ENCODE peak calls at places on chromosome 7, in seven cellular contexts. One of them, this sample, is unnamed.

GRCh38 chr7:89606479-89606878 is 547.8 kb upstream of the STEAP1 start:
- DNase-seq in RWPE1: no peak
- DNase-seq in activated CD4-positive, CD25-positive, alpha-beta regulatory T cell treated with anti-CD3 and anti-CD28 coated beads, Interleukin-2, amount 50 U/mL, for 16 hours: no peak
- DNase-seq in Calu3: no peak
- DNase-seq in T-helper 2 cell: no peak
- DNase-seq in NCI-H2029: no peak
- DNase-seq in NCI-H1092: no peak
- DNase-seq in this sample: no peak

GRCh38 chr7:101169110-101169837 is 3.9 kb upstream of the VGF start:
- DNase-seq in RWPE1: no peak
- DNase-seq in T-helper 2 cell: no peak
- DNase-seq in activated CD4-positive, CD25-positive, alpha-beta regulatory T cell treated with anti-CD3 and anti-CD28 coated beads, Interleukin-2, amount 50 U/mL, for 16 hours: no peak
- DNase-seq in NCI-H2029: no peak
- DNase-seq in Calu3: no peak
- DNase-seq in NCI-H1092: no peak
- DNase-seq in this sample: no peak

GRCh38 chr7:136179829-136180721 is 202.9 kb upstream of the MTPN start:
- DNase-seq in T-helper 2 cell: no peak
- DNase-seq in NCI-H1092: no peak
- DNase-seq in Calu3: no peak
- DNase-seq in RWPE1: no peak
- DNase-seq in NCI-H2029: no peak
- DNase-seq in activated CD4-positive, CD25-positive, alpha-beta regulatory T cell treated with anti-CD3 and anti-CD28 coated beads, Interleukin-2, amount 50 U/mL, for 16 hours: no peak
- DNase-seq in this sample: peak; percentile 86

GRCh38 chr7:28623863-28624262 is 211.5 kb downstream of the CREB5 start:
- DNase-seq in NCI-H1092: no peak
- DNase-seq in RWPE1: peak; percentile 38
- DNase-seq in Calu3: no peak
- DNase-seq in NCI-H2029: no peak
- DNase-seq in activated CD4-positive, CD25-positive, alpha-beta regulatory T cell treated with anti-CD3 and anti-CD28 coated beads, Interleukin-2, amount 50 U/mL, for 16 hours: no peak
- DNase-seq in T-helper 2 cell: no peak
- DNase-seq in this sample: no peak

GRCh38 chr7:5470721-5471311 is 47.2 kb upstream of the TNRC18 start:
- DNase-seq in NCI-H1092: peak; percentile 73
- DNase-seq in NCI-H2029: no peak
- DNase-seq in Calu3: no peak
- DNase-seq in T-helper 2 cell: no peak
- DNase-seq in RWPE1: no peak
- DNase-seq in activated CD4-positive, CD25-positive, alpha-beta regulatory T cell treated with anti-CD3 and anti-CD28 coated beads, Interleukin-2, amount 50 U/mL, for 16 hours: no peak
- DNase-seq in this sample: no peak

GRCh38 chr7:137538361-137538762 is 194.8 kb upstream of the PTN start:
- DNase-seq in NCI-H1092: no peak
- DNase-seq in NCI-H2029: no peak
- DNase-seq in Calu3: no peak
- DNase-seq in T-helper 2 cell: no peak
- DNase-seq in activated CD4-positive, CD25-positive, alpha-beta regulatory T cell treated with anti-CD3 and anti-CD28 coated beads, Interleukin-2, amount 50 U/mL, for 16 hours: no peak
- DNase-seq in RWPE1: no peak
- DNase-seq in this sample: no peak

GRCh38 chr7:117411539-117411938 is 15.8 kb downstream of the ASZ1 start:
- DNase-seq in T-helper 2 cell: no peak
- DNase-seq in activated CD4-positive, CD25-positive, alpha-beta regulatory T cell treated with anti-CD3 and anti-CD28 coated beads, Interleukin-2, amount 50 U/mL, for 16 hours: no peak
- DNase-seq in Calu3: no peak
- DNase-seq in NCI-H1092: no peak
- DNase-seq in RWPE1: no peak
- DNase-seq in NCI-H2029: no peak
- DNase-seq in this sample: no peak

GRCh38 chr7:81685263-81685868 is 84.5 kb downstream of the HGF start:
- DNase-seq in Calu3: no peak
- DNase-seq in NCI-H1092: no peak
- DNase-seq in NCI-H2029: no peak
- DNase-seq in activated CD4-positive, CD25-positive, alpha-beta regulatory T cell treated with anti-CD3 and anti-CD28 coated beads, Interleukin-2, amount 50 U/mL, for 16 hours: no peak
- DNase-seq in T-helper 2 cell: no peak
- DNase-seq in RWPE1: no peak
- DNase-seq in this sample: no peak

GRCh38 chr7:157789094-157789493 is 452.3 kb downstream of the DNAJB6 start:
- DNase-seq in NCI-H2029: no peak
- DNase-seq in RWPE1: no peak
- DNase-seq in activated CD4-positive, CD25-positive, alpha-beta regulatory T cell treated with anti-CD3 and anti-CD28 coated beads, Interleukin-2, amount 50 U/mL, for 16 hours: no peak
- DNase-seq in NCI-H1092: no peak
- DNase-seq in Calu3: no peak
- DNase-seq in T-helper 2 cell: no peak
- DNase-seq in this sample: no peak

GRCh38 chr7:11831727-11832495 is at the start of gene THSD7A:
- DNase-seq in NCI-H2029: no peak
- DNase-seq in NCI-H1092: peak; percentile 77
- DNase-seq in RWPE1: peak; percentile 3
- DNase-seq in activated CD4-positive, CD25-positive, alpha-beta regulatory T cell treated with anti-CD3 and anti-CD28 coated beads, Interleukin-2, amount 50 U/mL, for 16 hours: no peak
- DNase-seq in Calu3: peak; percentile 81
- DNase-seq in T-helper 2 cell: no peak
- DNase-seq in this sample: no peak

GRCh38 chr7:36961097-36961496 is 236.8 kb upstream of the AOAH start:
- DNase-seq in NCI-H2029: no peak
- DNase-seq in Calu3: no peak
- DNase-seq in T-helper 2 cell: no peak
- DNase-seq in activated CD4-positive, CD25-positive, alpha-beta regulatory T cell treated with anti-CD3 and anti-CD28 coated beads, Interleukin-2, amount 50 U/mL, for 16 hours: no peak
- DNase-seq in NCI-H1092: no peak
- DNase-seq in RWPE1: no peak
- DNase-seq in this sample: no peak

GRCh38 chr7:39744620-39745019 is 121.2 kb downstream of the RALA start:
- DNase-seq in NCI-H2029: no peak
- DNase-seq in RWPE1: no peak
- DNase-seq in T-helper 2 cell: no peak
- DNase-seq in activated CD4-positive, CD25-positive, alpha-beta regulatory T cell treated with anti-CD3 and anti-CD28 coated beads, Interleukin-2, amount 50 U/mL, for 16 hours: no peak
- DNase-seq in Calu3: no peak
- DNase-seq in NCI-H1092: no peak
- DNase-seq in this sample: no peak

GRCh38 chr7:29278362-29279070 is 83.9 kb downstream of the CHN2 start:
- DNase-seq in NCI-H2029: no peak
- DNase-seq in Calu3: no peak
- DNase-seq in T-helper 2 cell: no peak
- DNase-seq in NCI-H1092: peak; percentile 65
- DNase-seq in activated CD4-positive, CD25-positive, alpha-beta regulatory T cell treated with anti-CD3 and anti-CD28 coated beads, Interleukin-2, amount 50 U/mL, for 16 hours: no peak
- DNase-seq in RWPE1: no peak
- DNase-seq in this sample: no peak

GRCh38 chr7:39154815-39155214 is 177.1 kb downstream of the POU6F2 start:
- DNase-seq in activated CD4-positive, CD25-positive, alpha-beta regulatory T cell treated with anti-CD3 and anti-CD28 coated beads, Interleukin-2, amount 50 U/mL, for 16 hours: no peak
- DNase-seq in T-helper 2 cell: no peak
- DNase-seq in NCI-H1092: no peak
- DNase-seq in NCI-H2029: no peak
- DNase-seq in RWPE1: no peak
- DNase-seq in Calu3: no peak
- DNase-seq in this sample: no peak

GRCh38 chr7:149449897-149450296 is 11.0 kb downstream of the ZNF777 start:
- DNase-seq in NCI-H2029: no peak
- DNase-seq in activated CD4-positive, CD25-positive, alpha-beta regulatory T cell treated with anti-CD3 and anti-CD28 coated beads, Interleukin-2, amount 50 U/mL, for 16 hours: no peak
- DNase-seq in RWPE1: no peak
- DNase-seq in T-helper 2 cell: no peak
- DNase-seq in NCI-H1092: no peak
- DNase-seq in Calu3: no peak
- DNase-seq in this sample: no peak

GRCh38 chr7:105298439-105298894 is 90.3 kb downstream of the SRPK2 start:
- DNase-seq in Calu3: no peak
- DNase-seq in NCI-H1092: no peak
- DNase-seq in NCI-H2029: no peak
- DNase-seq in T-helper 2 cell: no peak
- DNase-seq in RWPE1: no peak
- DNase-seq in activated CD4-positive, CD25-positive, alpha-beta regulatory T cell treated with anti-CD3 and anti-CD28 coated beads, Interleukin-2, amount 50 U/mL, for 16 hours: no peak
- DNase-seq in this sample: no peak

GRCh38 chr7:23474098-23474828 is 4.0 kb upstream of the IGF2BP3 start:
- DNase-seq in NCI-H2029: peak; percentile 78
- DNase-seq in T-helper 2 cell: no peak
- DNase-seq in NCI-H1092: peak; percentile 99
- DNase-seq in Calu3: peak; percentile 100
- DNase-seq in activated CD4-positive, CD25-positive, alpha-beta regulatory T cell treated with anti-CD3 and anti-CD28 coated beads, Interleukin-2, amount 50 U/mL, for 16 hours: no peak
- DNase-seq in RWPE1: peak; percentile 98
- DNase-seq in this sample: peak; percentile 50

GRCh38 chr7:65251851-65252620 is 121.6 kb upstream of the ZNF92 start:
- DNase-seq in NCI-H2029: peak; percentile 81
- DNase-seq in Calu3: peak; percentile 58
- DNase-seq in RWPE1: peak; percentile 65
- DNase-seq in T-helper 2 cell: no peak
- DNase-seq in NCI-H1092: peak; percentile 90
- DNase-seq in activated CD4-positive, CD25-positive, alpha-beta regulatory T cell treated with anti-CD3 and anti-CD28 coated beads, Interleukin-2, amount 50 U/mL, for 16 hours: no peak
- DNase-seq in this sample: peak; percentile 51

GRCh38 chr7:55249332-55249731 is 115.8 kb upstream of the LANCL2 start:
- DNase-seq in NCI-H1092: no peak
- DNase-seq in NCI-H2029: no peak
- DNase-seq in activated CD4-positive, CD25-positive, alpha-beta regulatory T cell treated with anti-CD3 and anti-CD28 coated beads, Interleukin-2, amount 50 U/mL, for 16 hours: no peak
- DNase-seq in Calu3: no peak
- DNase-seq in RWPE1: no peak
- DNase-seq in T-helper 2 cell: no peak
- DNase-seq in this sample: no peak

GRCh38 chr7:258476-259190 is 31.3 kb upstream of the FOXL3 start:
- DNase-seq in Calu3: no peak
- DNase-seq in RWPE1: no peak
- DNase-seq in activated CD4-positive, CD25-positive, alpha-beta regulatory T cell treated with anti-CD3 and anti-CD28 coated beads, Interleukin-2, amount 50 U/mL, for 16 hours: no peak
- DNase-seq in NCI-H2029: no peak
- DNase-seq in NCI-H1092: no peak
- DNase-seq in T-helper 2 cell: no peak
- DNase-seq in this sample: no peak

GRCh38 chr7:100827330-100828226 is at the start of gene EPHB4:
- DNase-seq in Calu3: peak; percentile 76
- DNase-seq in NCI-H2029: no peak
- DNase-seq in NCI-H1092: no peak
- DNase-seq in T-helper 2 cell: no peak
- DNase-seq in RWPE1: peak; percentile 59
- DNase-seq in activated CD4-positive, CD25-positive, alpha-beta regulatory T cell treated with anti-CD3 and anti-CD28 coated beads, Interleukin-2, amount 50 U/mL, for 16 hours: no peak
- DNase-seq in this sample: no peak

GRCh38 chr7:30894866-30895408 is 16.7 kb upstream of the AQP1 start:
- DNase-seq in NCI-H2029: no peak
- DNase-seq in NCI-H1092: no peak
- DNase-seq in T-helper 2 cell: no peak
- DNase-seq in Calu3: no peak
- DNase-seq in RWPE1: no peak
- DNase-seq in activated CD4-positive, CD25-positive, alpha-beta regulatory T cell treated with anti-CD3 and anti-CD28 coated beads, Interleukin-2, amount 50 U/mL, for 16 hours: no peak
- DNase-seq in this sample: no peak

GRCh38 chr7:76294344-76295024 is 8.0 kb upstream of the HSPB1 start:
- DNase-seq in NCI-H2029: peak; percentile 72
- DNase-seq in Calu3: peak; percentile 81
- DNase-seq in RWPE1: peak; percentile 86
- DNase-seq in activated CD4-positive, CD25-positive, alpha-beta regulatory T cell treated with anti-CD3 and anti-CD28 coated beads, Interleukin-2, amount 50 U/mL, for 16 hours: no peak
- DNase-seq in T-helper 2 cell: no peak
- DNase-seq in NCI-H1092: peak; percentile 96
- DNase-seq in this sample: no peak

GRCh38 chr7:17989546-17989945 is 38.1 kb downstream of the PRPS1L1 start:
- DNase-seq in activated CD4-positive, CD25-positive, alpha-beta regulatory T cell treated with anti-CD3 and anti-CD28 coated beads, Interleukin-2, amount 50 U/mL, for 16 hours: no peak
- DNase-seq in Calu3: no peak
- DNase-seq in NCI-H1092: no peak
- DNase-seq in RWPE1: no peak
- DNase-seq in NCI-H2029: no peak
- DNase-seq in T-helper 2 cell: no peak
- DNase-seq in this sample: no peak

This sample was measured in LNCaP clone FGC.